ENCODE peak calls at places on chromosomes 3 and 15, in eight cellular contexts. One of them, this sample, is unnamed.

GRCh38 chr3:100113728-100114412 is 431 bp downstream of the FILIP1L start:
- DNase-seq in CD4-positive, CD25-positive, alpha-beta regulatory T cell: no peak
- DNase-seq in endodermal cell: no peak
- DNase-seq in spleen: no peak
- DNase-seq in SJSA1: no peak
- DNase-seq in ovary: no peak
- DNase-seq in IMR-90: no peak
- DNase-seq in psoas muscle: no peak
- DNase-seq in this sample: no peak

GRCh38 chr15:47673343-47673761 is 44.0 kb upstream of the SEMA6D start:
- DNase-seq in psoas muscle: no peak
- DNase-seq in spleen: no peak
- DNase-seq in ovary: peak; percentile 13
- DNase-seq in IMR-90: no peak
- DNase-seq in CD4-positive, CD25-positive, alpha-beta regulatory T cell: no peak
- DNase-seq in endodermal cell: peak; percentile 61
- DNase-seq in SJSA1: no peak
- DNase-seq in this sample: peak; percentile 65

GRCh38 chr3:42730706-42731420 is 28.3 kb upstream of the HHATL start:
- DNase-seq in SJSA1: peak; percentile 29
- DNase-seq in psoas muscle: no peak
- DNase-seq in endodermal cell: no peak
- DNase-seq in IMR-90: no peak
- DNase-seq in ovary: no peak
- DNase-seq in CD4-positive, CD25-positive, alpha-beta regulatory T cell: no peak
- DNase-seq in spleen: no peak
- DNase-seq in this sample: peak; percentile 44

GRCh38 chr15:76994971-76995945 is at the start of gene PSTPIP1:
- DNase-seq in ovary: no peak
- DNase-seq in SJSA1: no peak
- DNase-seq in psoas muscle: peak; percentile 57
- DNase-seq in spleen: peak; percentile 96
- DNase-seq in CD4-positive, CD25-positive, alpha-beta regulatory T cell: peak; percentile 90
- DNase-seq in IMR-90: no peak
- DNase-seq in endodermal cell: peak; percentile 48
- DNase-seq in this sample: no peak

GRCh38 chr3:153429821-153430220 is 267.8 kb downstream of the RAP2B start:
- DNase-seq in SJSA1: no peak
- DNase-seq in psoas muscle: no peak
- DNase-seq in spleen: no peak
- DNase-seq in endodermal cell: no peak
- DNase-seq in ovary: no peak
- DNase-seq in IMR-90: no peak
- DNase-seq in CD4-positive, CD25-positive, alpha-beta regulatory T cell: no peak
- DNase-seq in this sample: no peak

GRCh38 chr3:51734572-51734907 is 27.7 kb downstream of the GRM2 start:
- DNase-seq in IMR-90: no peak
- DNase-seq in ovary: no peak
- DNase-seq in CD4-positive, CD25-positive, alpha-beta regulatory T cell: peak; percentile 72
- DNase-seq in spleen: no peak
- DNase-seq in psoas muscle: no peak
- DNase-seq in SJSA1: no peak
- DNase-seq in endodermal cell: no peak
- DNase-seq in this sample: no peak

GRCh38 chr3:108064293-108064887 is 26.4 kb downstream of the CD47 start:
- DNase-seq in IMR-90: no peak
- DNase-seq in spleen: no peak
- DNase-seq in ovary: no peak
- DNase-seq in SJSA1: no peak
- DNase-seq in endodermal cell: no peak
- DNase-seq in psoas muscle: no peak
- DNase-seq in CD4-positive, CD25-positive, alpha-beta regulatory T cell: no peak
- DNase-seq in this sample: no peak

GRCh38 chr3:52240059-52240885 is 1.3 kb upstream of the TWF2 start:
- DNase-seq in ovary: peak; percentile 56
- DNase-seq in SJSA1: no peak
- DNase-seq in CD4-positive, CD25-positive, alpha-beta regulatory T cell: peak; percentile 85
- DNase-seq in spleen: peak; percentile 69
- DNase-seq in IMR-90: peak; percentile 98
- DNase-seq in psoas muscle: peak; percentile 77
- DNase-seq in endodermal cell: no peak
- DNase-seq in this sample: peak; percentile 82

GRCh38 chr3:52455283-52456168 is at the start of gene NISCH:
- DNase-seq in SJSA1: peak; percentile 82
- DNase-seq in psoas muscle: peak; percentile 94
- DNase-seq in CD4-positive, CD25-positive, alpha-beta regulatory T cell: peak; percentile 92
- DNase-seq in ovary: peak; percentile 81
- DNase-seq in IMR-90: peak; percentile 65
- DNase-seq in endodermal cell: peak; percentile 94
- DNase-seq in spleen: peak; percentile 97
- DNase-seq in this sample: peak; percentile 83

GRCh38 chr15:76994001-76994400 is 925 bp upstream of the PSTPIP1 start:
- DNase-seq in spleen: peak; percentile 93
- DNase-seq in psoas muscle: peak; percentile 55
- DNase-seq in SJSA1: no peak
- DNase-seq in ovary: no peak
- DNase-seq in IMR-90: no peak
- DNase-seq in CD4-positive, CD25-positive, alpha-beta regulatory T cell: peak; percentile 82
- DNase-seq in endodermal cell: peak; percentile 32
- DNase-seq in this sample: no peak

GRCh38 chr3:167861649-167862048 is 126.1 kb downstream of the SERPINI1 start:
- DNase-seq in psoas muscle: no peak
- DNase-seq in ovary: no peak
- DNase-seq in SJSA1: no peak
- DNase-seq in endodermal cell: no peak
- DNase-seq in CD4-positive, CD25-positive, alpha-beta regulatory T cell: no peak
- DNase-seq in IMR-90: no peak
- DNase-seq in spleen: no peak
- DNase-seq in this sample: no peak

GRCh38 chr3:128226186-128226725 is 73.0 kb downstream of the EEFSEC start:
- DNase-seq in spleen: no peak
- DNase-seq in CD4-positive, CD25-positive, alpha-beta regulatory T cell: no peak
- DNase-seq in SJSA1: no peak
- DNase-seq in psoas muscle: no peak
- DNase-seq in IMR-90: no peak
- DNase-seq in endodermal cell: no peak
- DNase-seq in ovary: no peak
- DNase-seq in this sample: no peak

GRCh38 chr3:24137958-24138875 is 193.1 kb downstream of the NR1D2 start:
- DNase-seq in ovary: no peak
- DNase-seq in CD4-positive, CD25-positive, alpha-beta regulatory T cell: no peak
- DNase-seq in SJSA1: no peak
- DNase-seq in IMR-90: no peak
- DNase-seq in endodermal cell: no peak
- DNase-seq in psoas muscle: no peak
- DNase-seq in spleen: no peak
- DNase-seq in this sample: no peak

GRCh38 chr15:89090791-89091666 is 2.8 kb downstream of the ABHD2 start:
- DNase-seq in ovary: peak; percentile 55
- DNase-seq in SJSA1: no peak
- DNase-seq in CD4-positive, CD25-positive, alpha-beta regulatory T cell: peak; percentile 89
- DNase-seq in endodermal cell: no peak
- DNase-seq in psoas muscle: peak; percentile 68
- DNase-seq in spleen: peak; percentile 89
- DNase-seq in IMR-90: peak; percentile 85
- DNase-seq in this sample: peak; percentile 91

GRCh38 chr15:89095556-89095955 is 7.3 kb downstream of the ABHD2 start:
- DNase-seq in IMR-90: no peak
- DNase-seq in spleen: no peak
- DNase-seq in psoas muscle: no peak
- DNase-seq in SJSA1: no peak
- DNase-seq in ovary: no peak
- DNase-seq in CD4-positive, CD25-positive, alpha-beta regulatory T cell: no peak
- DNase-seq in endodermal cell: no peak
- DNase-seq in this sample: no peak

GRCh38 chr15:89095073-89095472 is 6.8 kb downstream of the ABHD2 start:
- DNase-seq in IMR-90: no peak
- DNase-seq in endodermal cell: no peak
- DNase-seq in psoas muscle: no peak
- DNase-seq in ovary: no peak
- DNase-seq in CD4-positive, CD25-positive, alpha-beta regulatory T cell: no peak
- DNase-seq in SJSA1: no peak
- DNase-seq in spleen: no peak
- DNase-seq in this sample: no peak

GRCh38 chr15:89091667-89092220 is 3.5 kb downstream of the ABHD2 start:
- DNase-seq in psoas muscle: no peak
- DNase-seq in CD4-positive, CD25-positive, alpha-beta regulatory T cell: no peak
- DNase-seq in endodermal cell: no peak
- DNase-seq in ovary: no peak
- DNase-seq in IMR-90: no peak
- DNase-seq in SJSA1: no peak
- DNase-seq in spleen: no peak
- DNase-seq in this sample: no peak

DNA sequence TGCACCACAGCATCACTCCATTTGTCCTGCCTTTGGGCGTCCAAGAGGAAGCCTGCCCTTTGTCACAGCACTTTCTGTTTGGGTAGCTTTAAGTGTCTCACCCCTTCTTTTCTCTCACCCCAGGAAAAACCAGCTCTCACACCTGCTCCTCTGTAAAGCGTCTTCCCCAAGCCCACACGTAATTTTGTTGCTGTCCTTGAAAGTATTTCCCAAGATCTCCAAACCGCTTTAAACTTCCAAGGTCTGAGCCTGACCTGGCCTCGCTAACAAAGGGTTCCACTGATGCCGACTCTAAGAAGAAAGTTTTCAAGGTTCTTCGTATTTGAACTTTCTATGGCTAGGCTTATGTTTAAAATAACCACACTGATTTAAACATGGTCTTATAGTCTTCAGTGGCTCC is 5.3 kb downstream of the ABHD2 start:
- DNase-seq in endodermal cell: no peak
- DNase-seq in psoas muscle: no peak
- DNase-seq in ovary: peak; percentile 52
- DNase-seq in CD4-positive, CD25-positive, alpha-beta regulatory T cell: no peak
- DNase-seq in IMR-90: no peak
- DNase-seq in spleen: no peak
- DNase-seq in SJSA1: no peak
- DNase-seq in this sample: no peak
- H3K4me1 ChIP-seq in endodermal cell: no peaks in the 10 kb centered on the region
- H3K4me1 ChIP-seq in psoas muscle: peaks cover 90% of the 10 kb centered on the region
- H3K4me1 ChIP-seq in ovary: peaks cover 27% of the 10 kb centered on the region
- H3K4me1 ChIP-seq in CD4-positive, CD25-positive, alpha-beta regulatory T cell: peaks cover 33% of the 10 kb centered on the region
- H3K4me1 ChIP-seq in IMR-90: peaks cover 18% of the 10 kb centered on the region
- H3K4me1 ChIP-seq in spleen: peaks cover 32% of the 10 kb centered on the region
- H3K4me1 ChIP-seq in SJSA1: peaks cover 46% of the 10 kb centered on the region
- H3K4me1 ChIP-seq in this sample: peaks cover 91% of the 10 kb centered on the region

GRCh38 chr3:148925841-148926240 is 60.7 kb downstream of the CPA3 start:
- DNase-seq in CD4-positive, CD25-positive, alpha-beta regulatory T cell: no peak
- DNase-seq in ovary: no peak
- DNase-seq in spleen: no peak
- DNase-seq in endodermal cell: no peak
- DNase-seq in SJSA1: no peak
- DNase-seq in IMR-90: no peak
- DNase-seq in psoas muscle: no peak
- DNase-seq in this sample: no peak
- H3K27ac ChIP-seq in CD4-positive, CD25-positive, alpha-beta regulatory T cell: no peak overlapping the region
- H3K27ac ChIP-seq in ovary: no peak overlapping the region
- H3K27ac ChIP-seq in spleen: no peak overlapping the region
- H3K27ac ChIP-seq in endodermal cell: no peak overlapping the region
- H3K27ac ChIP-seq in SJSA1: no peak overlapping the region
- H3K27ac ChIP-seq in IMR-90: no peak overlapping the region
- H3K27ac ChIP-seq in psoas muscle: no peak overlapping the region
- H3K27ac ChIP-seq in this sample: no peak overlapping the region

DNA sequence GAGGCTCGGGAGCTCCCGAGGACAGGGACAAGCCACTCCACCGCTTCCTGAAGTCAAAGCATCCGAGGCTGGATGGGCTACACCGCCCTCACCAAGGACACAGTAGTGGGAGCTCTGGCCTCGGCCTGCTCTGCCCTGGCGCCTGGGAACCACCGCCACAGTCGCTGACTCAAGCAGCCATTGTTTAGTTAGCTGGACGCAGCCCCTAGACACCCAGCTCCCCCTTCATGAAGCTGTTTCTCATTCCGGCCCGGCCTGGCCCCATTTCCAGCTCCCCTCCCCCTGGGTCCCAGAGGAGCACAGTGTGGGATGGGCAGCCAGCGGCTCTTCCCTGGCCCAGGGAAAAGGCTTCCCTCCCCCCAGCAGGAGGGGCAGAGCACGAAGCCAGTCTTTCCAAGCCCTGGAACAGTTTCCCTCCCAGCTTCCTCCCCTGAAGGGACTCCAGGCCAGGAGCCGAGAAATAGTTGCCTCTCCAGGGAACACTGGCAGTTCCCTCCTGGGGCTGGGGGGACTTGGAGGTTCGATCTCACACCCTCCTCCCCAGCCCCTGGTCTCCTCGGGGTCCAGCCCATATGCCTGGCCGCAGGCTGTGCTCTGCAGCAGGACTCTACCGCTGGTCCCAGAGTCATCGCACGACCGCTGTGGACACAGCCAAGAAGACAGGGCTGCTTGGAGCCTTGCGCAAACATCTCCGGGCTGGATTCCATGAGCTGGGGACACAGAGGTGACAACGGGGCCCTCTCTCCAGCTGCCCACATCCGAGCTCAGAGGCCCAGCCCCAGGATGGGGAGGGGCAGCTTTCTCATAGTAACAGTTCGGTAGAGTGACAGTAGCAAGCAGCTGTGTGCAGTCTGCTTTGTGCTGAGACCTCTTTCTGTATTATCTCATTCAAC is 10.0 kb downstream of the PLXND1 start:
- DNase-seq in ovary: peak; percentile 87
- DNase-seq in endodermal cell: peak; percentile 78
- DNase-seq in psoas muscle: peak; percentile 87
- DNase-seq in spleen: peak; percentile 88
- DNase-seq in CD4-positive, CD25-positive, alpha-beta regulatory T cell: no peak
- DNase-seq in SJSA1: peak; percentile 97
- DNase-seq in IMR-90: peak; percentile 96
- DNase-seq in this sample: peak; percentile 94
- H3K4me3 ChIP-seq in ovary: no peak overlapping the region
- H3K4me3 ChIP-seq in endodermal cell: no peak overlapping the region
- H3K4me3 ChIP-seq in psoas muscle: peak overlapping the region; percentile 49
- H3K4me3 ChIP-seq in spleen: no peak overlapping the region
- H3K4me3 ChIP-seq in CD4-positive, CD25-positive, alpha-beta regulatory T cell: no peak overlapping the region
- H3K4me3 ChIP-seq in SJSA1: no peak overlapping the region
- H3K4me3 ChIP-seq in IMR-90: no peak overlapping the region
- H3K4me3 ChIP-seq in this sample: peak overlapping the region; percentile 27

DNA sequence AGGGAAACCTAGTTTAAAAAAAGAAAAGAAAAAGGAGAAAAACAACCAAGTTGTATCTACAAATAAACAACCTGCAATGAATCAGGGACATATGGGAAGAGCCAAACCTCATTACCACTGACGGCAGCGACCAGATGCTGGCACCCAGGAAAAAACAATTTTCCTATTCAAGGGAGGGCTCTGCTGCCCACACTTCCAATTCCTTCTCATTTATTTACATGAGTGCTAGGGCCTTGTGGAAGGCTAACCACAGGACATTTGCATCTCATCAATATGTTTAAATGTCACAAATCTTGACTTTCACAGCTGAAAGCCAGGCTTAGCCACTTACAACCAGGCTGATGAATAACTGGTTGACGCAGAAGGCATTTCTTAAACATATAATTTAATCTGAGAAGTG is 36.0 kb downstream of the RFTN1 start:
- DNase-seq in CD4-positive, CD25-positive, alpha-beta regulatory T cell: no peak
- DNase-seq in IMR-90: peak; percentile 49
- DNase-seq in spleen: no peak
- DNase-seq in psoas muscle: no peak
- DNase-seq in endodermal cell: no peak
- DNase-seq in ovary: no peak
- DNase-seq in SJSA1: peak; percentile 46
- DNase-seq in this sample: no peak
- H3K4me1 ChIP-seq in CD4-positive, CD25-positive, alpha-beta regulatory T cell: peaks cover 48% of the 10 kb centered on the region
- H3K4me1 ChIP-seq in IMR-90: peaks cover 39% of the 10 kb centered on the region
- H3K4me1 ChIP-seq in spleen: peaks cover 12% of the 10 kb centered on the region
- H3K4me1 ChIP-seq in psoas muscle: peaks cover 14% of the 10 kb centered on the region
- H3K4me1 ChIP-seq in endodermal cell: peaks cover 16% of the 10 kb centered on the region
- H3K4me1 ChIP-seq in ovary: peaks cover 7% of the 10 kb centered on the region
- H3K4me1 ChIP-seq in SJSA1: peaks cover 63% of the 10 kb centered on the region
- H3K4me1 ChIP-seq in this sample: peaks cover 29% of the 10 kb centered on the region

GRCh38 chr3:73765878-73766564 is 141.3 kb upstream of the PDZRN3 start:
- DNase-seq in spleen: no peak
- DNase-seq in SJSA1: peak; percentile 46
- DNase-seq in ovary: no peak
- DNase-seq in psoas muscle: no peak
- DNase-seq in IMR-90: no peak
- DNase-seq in CD4-positive, CD25-positive, alpha-beta regulatory T cell: no peak
- DNase-seq in endodermal cell: no peak
- DNase-seq in this sample: no peak
- H3K27ac ChIP-seq in spleen: peak overlapping the region; percentile 38
- H3K27ac ChIP-seq in SJSA1: peak overlapping the region; percentile 80
- H3K27ac ChIP-seq in ovary: no peak overlapping the region
- H3K27ac ChIP-seq in psoas muscle: peak overlapping the region; percentile 50
- H3K27ac ChIP-seq in IMR-90: peak overlapping the region; percentile 81
- H3K27ac ChIP-seq in CD4-positive, CD25-positive, alpha-beta regulatory T cell: no peak overlapping the region
- H3K27ac ChIP-seq in endodermal cell: no peak overlapping the region
- H3K27ac ChIP-seq in this sample: peak overlapping the region; percentile 77

This sample was measured in right atrium auricular region.